ENCODE peak calls at places on chromosomes 2 and 18, in eight cellular contexts. M is HCT116, C is neural progenitor cell, O is OCI-LY7, E is GM23248, K is hepatocyte, U is PC-3, L is MM.1S. J is an unnamed sample.

GRCh38 chr2:69567909-69568300 is 75.6 kb downstream of the AAK1 start:
- DNase-seq in M (no peak), C (no peak), O (no peak), E (peak), K (no peak), U (no peak), L (no peak), J (no peak)

GRCh38 chr18:48525671-48526070 is 13.2 kb upstream of the CTIF start:
- DNase-seq in M (no peak), C (no peak), O (no peak), E (no peak), K (no peak), U (no peak), L (no peak), J (no peak)

GRCh38 chr2:233234264-233234663 is 17.2 kb upstream of the ATG16L1 start:
- DNase-seq in M (no peak), C (no peak), O (no peak), E (no peak), K (no peak), U (no peak), L (no peak), J (no peak)

GRCh38 chr2:31413025-31413424 is 1.5 kb downstream of the XDH start:
- DNase-seq in M (no peak), C (no peak), O (no peak), E (peak), K (peak), U (peak), L (no peak), J (no peak)

GRCh38 chr2:43142921-43143438 is 83.4 kb downstream of the ZFP36L2 start:
- DNase-seq in M (peak), C (no peak), O (peak), E (peak), K (peak), U (no peak), L (no peak), J (no peak)

GRCh38 chr2:180644709-180645108 is 335.7 kb upstream of the UBE2E3 start:
- DNase-seq in M (no peak), C (no peak), O (no peak), E (peak), K (no peak), U (peak), L (no peak), J (no peak)

GRCh38 chr2:68765739-68766377 is 31.2 kb downstream of the ARHGAP25 start:
- DNase-seq in M (no peak), C (no peak), O (peak), E (no peak), K (no peak), U (no peak), L (peak), J (peak)

GRCh38 chr2:226080323-226080722 is 680.8 kb downstream of the NYAP2 start:
- DNase-seq in M (no peak), C (no peak), O (no peak), E (peak), K (no peak), U (peak), L (no peak), J (no peak)

GRCh38 chr2:178282075-178282474 is 87.8 kb downstream of the OSBPL6 start:
- DNase-seq in M (no peak), C (no peak), O (no peak), E (peak), K (peak), U (peak), L (no peak), J (peak)

GRCh38 chr2:182110326-182110725 is 124.7 kb downstream of the PPP1R1C start:
- DNase-seq in M (no peak), C (no peak), O (no peak), E (no peak), K (no peak), U (no peak), L (no peak), J (peak)

GRCh38 chr18:2627821-2628276 is 27.7 kb upstream of the SMCHD1 start:
- DNase-seq in M (peak), C (no peak), O (no peak), E (peak), K (peak), U (peak), L (no peak), J (no peak)

GRCh38 chr2:121279476-121279875 is 5.5 kb downstream of the TFCP2L1 start:
- DNase-seq in M (no peak), C (no peak), O (no peak), E (no peak), K (no peak), U (no peak), L (no peak), J (no peak)

GRCh38 chr2:124575497-124575896 is 550.4 kb downstream of the CNTNAP5 start:
- DNase-seq in M (no peak), C (no peak), O (no peak), E (no peak), K (no peak), U (no peak), L (no peak), J (no peak)

GRCh38 chr18:58228176-58228575 is 184.2 kb downstream of the NEDD4L start:
- DNase-seq in M (no peak), C (no peak), O (no peak), E (no peak), K (no peak), U (no peak), L (no peak), J (no peak)

GRCh38 chr2:129253461-129253812 is 726.0 kb upstream of the RAB6C start:
- DNase-seq in M (peak), C (peak), O (peak), E (peak), K (peak), U (no peak), L (no peak), J (peak)

GRCh38 chr18:80088823-80089222 is 20.2 kb upstream of the ADNP2 start:
- DNase-seq in M (no peak), C (no peak), O (no peak), E (no peak), K (no peak), U (no peak), L (no peak), J (no peak)

GRCh38 chr2:167890739-167891138 is 356.7 kb downstream of the STK39 start:
- DNase-seq in M (no peak), C (no peak), O (no peak), E (no peak), K (no peak), U (no peak), L (peak), J (no peak)

DNA sequence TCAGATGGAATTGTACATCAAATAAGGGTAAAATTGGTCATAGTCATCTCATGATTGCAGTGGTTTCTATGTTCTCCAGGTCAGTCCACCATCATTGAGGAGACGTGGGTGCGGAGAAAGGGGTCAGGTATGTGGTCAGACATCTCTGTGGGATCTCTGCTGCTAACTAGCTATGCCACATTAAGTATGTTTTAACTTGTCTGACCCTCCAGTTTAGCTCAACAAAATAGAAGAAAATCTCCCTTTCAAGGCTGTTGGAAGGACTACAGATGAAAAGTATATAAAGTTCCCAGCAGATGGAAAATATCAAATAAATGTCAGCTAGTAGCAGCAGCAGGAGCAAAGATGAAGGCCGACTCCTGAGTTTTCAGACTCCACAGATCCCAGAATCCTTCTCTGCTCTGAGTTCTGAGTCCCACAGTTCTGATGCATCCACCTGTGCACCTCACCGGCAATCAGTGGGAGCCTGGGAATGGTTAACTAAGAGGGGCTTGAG is 106.6 kb upstream of the CYP1B1 start:
- DNase-seq in M (no peak), C (no peak), O (no peak), E (no peak), K (no peak), U (no peak), L (no peak), J (no peak)
- TF ChIP-seq EZH2phosphoT487 in M (no peak), C (no peak), O (no peak), E (no peak), K (no peak), U (no peak), L (no peak), J (no peak)

GRCh38 chr2:154924531-154924930 is 226.0 kb downstream of the KCNJ3 start:
- DNase-seq in M (no peak), C (no peak), O (no peak), E (no peak), K (no peak), U (no peak), L (no peak), J (no peak)
- H2AFZ ChIP-seq in M (no peak), C (no peak), O (no peak), E (no peak), K (no peak), U (no peak), L (no peak), J (no peak)

GRCh38 chr2:104465978-104466377 is 387.9 kb upstream of the POU3F3 start:
- DNase-seq in M (no peak), C (no peak), O (no peak), E (no peak), K (no peak), U (no peak), L (no peak), J (no peak)
- TF ChIP-seq EZH2phosphoT487 in M (no peak), C (no peak), O (no peak), E (no peak), K (no peak), U (no peak), L (no peak), J (no peak)

GRCh38 chr2:95352291-95353054 is 50.0 kb upstream of the FAHD2A start:
- DNase-seq in M (no peak), C (no peak), O (no peak), E (no peak), K (no peak), U (no peak), L (no peak), J (no peak)
- H2AFZ ChIP-seq in M (no peak), C (no peak), O (no peak), E (no peak), K (no peak), U (no peak), L (no peak), J (no peak)

DNA sequence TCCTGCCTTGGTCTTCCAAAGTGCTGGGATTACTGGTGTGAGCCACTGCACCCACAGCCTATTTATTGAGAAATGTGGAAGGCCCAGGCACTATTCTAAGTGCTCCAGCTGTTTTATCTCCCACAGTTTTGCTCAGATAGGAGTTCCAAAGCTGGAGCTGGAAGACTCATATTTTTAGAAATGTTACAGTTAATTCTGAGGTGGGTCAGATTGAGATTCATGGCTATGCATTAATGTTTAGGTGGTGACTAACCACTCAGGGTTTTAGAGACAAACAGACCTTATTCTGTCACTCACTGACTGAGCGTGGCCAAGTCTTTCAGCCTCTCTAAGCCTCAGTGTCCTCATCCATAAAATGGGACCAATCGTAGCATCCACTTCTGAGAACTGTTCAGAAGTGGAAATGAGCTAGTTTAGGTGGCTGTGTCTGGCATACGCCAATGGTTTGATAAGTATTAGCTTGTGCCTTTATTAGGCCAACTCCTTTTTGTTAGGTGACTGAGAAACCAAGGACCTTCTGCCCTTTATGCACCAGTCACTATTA is 4.3 kb upstream of the CASP8 start:
- DNase-seq in M (no peak), C (no peak), O (no peak), E (no peak), K (no peak), U (peak), L (no peak), J (no peak)
- TF ChIP-seq EZH2phosphoT487 in M (no peak), C (no peak), O (no peak), E (no peak), K (no peak), U (no peak), L (no peak), J (no peak)

DNA sequence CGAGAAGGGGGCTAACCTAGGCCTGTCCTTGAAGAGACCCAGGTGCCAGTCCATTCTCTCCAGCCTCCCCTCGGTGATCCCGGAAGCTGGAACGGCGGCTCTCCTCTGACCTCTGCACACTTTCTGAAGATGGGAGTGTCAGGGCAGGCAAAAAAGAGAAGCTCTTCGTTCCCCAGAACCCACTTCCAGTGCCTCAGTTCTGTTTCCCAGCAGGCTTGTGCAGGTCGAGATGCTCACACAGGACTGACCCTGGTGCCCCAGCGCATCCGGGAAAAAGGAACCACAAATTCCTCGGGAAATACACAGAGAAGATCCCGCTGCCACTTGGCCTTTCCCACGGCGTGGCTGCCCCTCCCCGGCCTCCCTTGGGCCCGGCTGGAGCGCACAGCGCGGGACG is 677 bp upstream of the PTPN18 start:
- DNase-seq in M (no peak), C (peak), O (peak), E (peak), K (no peak), U (no peak), L (no peak), J (no peak)
- H2AFZ ChIP-seq in M (no peak), C (peak), O (peak), E (peak), K (peak), U (peak), L (peak), J (peak)

DNA sequence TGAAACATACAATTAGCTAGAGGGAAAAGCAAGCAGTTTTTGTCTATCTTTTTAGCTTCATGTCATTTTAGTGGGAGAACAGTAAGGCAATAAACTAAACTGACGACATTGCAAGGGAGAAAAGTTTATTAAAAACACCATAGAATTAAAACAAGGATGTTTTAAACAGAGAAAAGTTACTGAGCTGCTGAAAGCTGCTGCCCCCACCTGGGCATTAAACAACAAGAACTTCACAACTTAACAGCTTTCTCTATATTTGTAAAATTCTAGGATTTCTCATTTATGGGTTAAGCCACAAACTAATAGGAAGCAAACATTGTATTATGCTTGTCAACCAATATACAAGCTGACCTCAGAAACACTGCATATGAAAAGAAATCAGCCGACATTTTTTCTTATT is 289.2 kb downstream of the ERBB4 start:
- DNase-seq in M (no peak), C (no peak), O (no peak), E (peak), K (peak), U (peak), L (peak), J (peak)
- TF ChIP-seq EZH2phosphoT487 in M (no peak), C (no peak), O (no peak), E (no peak), K (no peak), U (no peak), L (no peak), J (no peak)

GRCh38 chr2:27984153-27984552 is 93.6 kb downstream of the BABAM2 start:
- DNase-seq in M (no peak), C (no peak), O (no peak), E (no peak), K (no peak), U (no peak), L (no peak), J (no peak)

GRCh38 chr2:27989149-27989548 is 98.6 kb downstream of the BABAM2 start:
- DNase-seq in M (peak), C (no peak), O (no peak), E (no peak), K (no peak), U (no peak), L (no peak), J (no peak)

GRCh38 chr2:27992787-27993747 is 102.5 kb downstream of the BABAM2 start:
- DNase-seq in M (no peak), C (peak), O (no peak), E (peak), K (peak), U (peak), L (no peak), J (peak)

GRCh38 chr2:27990030-27990590 is 99.6 kb downstream of the BABAM2 start:
- DNase-seq in M (no peak), C (no peak), O (no peak), E (no peak), K (no peak), U (no peak), L (no peak), J (no peak)

DNA sequence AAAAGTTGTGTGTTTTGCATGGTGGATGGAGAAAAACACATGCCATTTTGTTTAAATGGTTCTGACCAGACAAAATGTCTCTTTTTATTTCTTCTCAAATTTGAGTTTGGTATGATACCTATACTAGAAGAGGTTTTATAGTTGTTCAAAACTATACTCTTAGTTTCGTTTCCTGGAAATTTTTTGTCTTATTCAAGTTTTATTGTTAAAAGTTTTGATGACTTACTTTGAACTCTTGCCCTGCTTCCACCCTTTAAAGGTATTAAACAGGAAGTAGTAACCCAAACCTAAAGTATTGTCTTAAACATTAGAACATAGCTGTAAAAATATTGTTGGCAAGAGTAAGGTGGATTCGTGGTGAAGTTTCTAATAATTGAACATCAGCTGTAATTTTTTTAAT is 98.2 kb downstream of the BABAM2 start:
- DNase-seq in M (no peak), C (no peak), O (no peak), E (no peak), K (no peak), U (no peak), L (no peak), J (no peak)
- H2AFZ ChIP-seq in M (no peak), C (no peak), O (no peak), E (peak), K (no peak), U (no peak), L (no peak), J (no peak)